ENCODE peak calls at places on chromosomes 13 and 19, in four cellular contexts. H is testis; Y is CD4-positive, CD25-positive, alpha-beta regulatory T cell; Q is adrenal gland. B is an unnamed sample. For H3K27me3, the result is how much of the 10 kb centered on the place peaks cover.

GRCh38 chr13:22018297-22019210 is 347.7 kb downstream of the FGF9 start:
- DNase-seq in Q (no peak), Y (no peak), H (no peak), B (no peak)

GRCh38 chr13:21541980-21542379 is 62.0 kb downstream of the MICU2 start:
- DNase-seq in Y (no peak), Q (no peak), H (no peak), B (no peak)

GRCh38 chr13:20667857-20668256 is 35.6 kb upstream of the IL17D start:
- DNase-seq in H (no peak), Y (no peak), Q (no peak), B (no peak)

GRCh38 chr13:35917942-35918645 is 213.1 kb downstream of the DCLK1 start:
- DNase-seq in Q (no peak), H (no peak), Y (no peak), B (no peak)

GRCh38 chr13:28048768-28049167 is 51.6 kb downstream of the FLT3 start:
- DNase-seq in H (no peak), Y (no peak), Q (no peak), B (no peak)

GRCh38 chr19:17510220-17510993 is 1.0 kb upstream of the PGLS start:
- DNase-seq in H (no peak), Y (no peak), Q (no peak), B (no peak)

GRCh38 chr19:53823380-53824120 is 564 bp downstream of the NLRP12 start:
- DNase-seq in Y (no peak), Q (no peak), H (no peak), B (no peak)

GRCh38 chr19:10305139-10305806 is 4.3 kb downstream of the ZGLP1 start:
- DNase-seq in H (no peak), Y (no peak), Q (no peak), B (no peak)

GRCh38 chr13:91313103-91313502 is 34.4 kb upstream of the MIR17HG start:
- DNase-seq in H (peak), Q (no peak), Y (no peak), B (peak)

GRCh38 chr19:6677924-6678689 is 8.1 kb upstream of the TNFSF14 start:
- DNase-seq in Y (peak), Q (no peak), H (peak), B (peak)

GRCh38 chr19:47896019-47896418 is 9.9 kb upstream of the SULT2A1 start:
- DNase-seq in Y (no peak), Q (no peak), H (no peak), B (no peak)
- H3K27me3 ChIP-seq in Y (under half), Q (under half), H (under half), B (under half)

DNA sequence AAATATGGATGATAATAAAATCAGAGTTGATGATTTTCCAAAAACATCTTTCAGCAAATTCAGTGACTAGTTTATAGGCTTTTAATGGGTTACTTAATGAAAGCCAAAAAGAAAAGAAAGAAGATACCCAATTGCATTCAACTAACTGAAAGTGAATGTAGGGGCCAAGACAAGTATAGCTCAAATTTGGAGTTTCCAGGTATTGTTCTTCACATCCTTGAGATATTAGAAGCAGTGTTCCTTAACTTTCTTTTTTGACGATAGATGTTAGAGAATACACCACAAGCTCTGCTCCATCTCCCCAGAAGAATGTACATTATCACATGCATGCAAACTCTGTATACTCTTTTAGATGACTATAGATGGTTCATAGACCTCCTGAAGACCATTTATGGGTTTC is 43.6 kb downstream of the PDS5B start:
- DNase-seq in Q (no peak), H (no peak), Y (no peak), B (no peak)
- H3K4me3 ChIP-seq in Q (no peak), H (no peak), Y (no peak), B (no peak)

GRCh38 chr19:40224342-40225148 is 1.9 kb downstream of the CCNP start:
- DNase-seq in Q (no peak), Y (no peak), H (no peak), B (no peak)
- H3K27me3 ChIP-seq in Q (under half), Y (under half), H (under half), B (under half)

DNA sequence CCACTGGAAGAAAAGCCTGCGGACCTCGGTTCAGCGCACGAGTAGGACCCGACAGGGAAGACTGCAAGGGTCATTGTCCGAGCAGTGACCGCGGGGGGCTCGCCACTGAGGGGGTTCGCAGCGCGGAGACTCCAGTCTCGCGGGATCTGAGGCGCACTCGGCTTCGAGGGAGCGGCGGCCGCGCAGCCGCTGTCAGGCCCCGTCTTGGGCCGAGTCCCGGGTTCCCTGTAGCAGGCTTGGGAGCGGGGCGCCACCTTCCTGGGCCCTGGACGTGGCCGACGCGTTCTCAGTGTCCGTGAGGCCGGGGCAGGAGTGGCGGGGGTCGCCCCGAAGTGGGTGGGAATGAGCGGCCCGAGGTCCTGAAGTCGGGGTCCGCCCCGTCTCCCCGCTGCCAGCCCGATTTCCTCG is 474 bp upstream of the FAM174C start:
- DNase-seq in H (no peak), Q (no peak), Y (no peak), B (no peak)
- H3K4me3 ChIP-seq in H (peak), Q (peak), Y (no peak), B (peak)

GRCh38 chr19:3362217-3362907 is 4.0 kb upstream of the NFIC start:
- DNase-seq in Y (no peak), H (no peak), Q (no peak), B (no peak)
- H3K27me3 ChIP-seq in Y (under half), H (under half), Q (under half), B (half or more)

GRCh38 chr13:80336335-80336734 is 4.6 kb downstream of the SPRY2 start:
- DNase-seq in H (no peak), Q (no peak), Y (no peak), B (no peak)
- H3K4me3 ChIP-seq in H (no peak), Q (no peak), Y (no peak), B (peak)

DNA sequence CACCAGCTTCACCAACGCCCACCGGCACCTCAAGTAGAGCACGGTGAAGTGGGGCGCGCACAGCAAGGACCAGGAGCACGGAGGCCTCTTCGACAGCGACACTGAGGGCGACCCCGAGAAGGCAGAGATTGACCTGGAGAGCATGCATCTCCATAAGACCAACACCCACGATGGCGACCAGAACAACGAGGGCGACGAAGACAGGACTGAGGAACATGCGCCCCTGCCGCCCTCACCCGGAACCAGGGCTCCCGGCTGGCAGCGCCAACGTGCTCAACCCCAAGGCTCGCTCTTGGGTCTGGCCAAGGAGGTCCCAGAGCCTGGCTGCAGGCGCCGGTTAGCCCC is 18.5 kb upstream of the RNF17 start:
- DNase-seq in Q (no peak), Y (no peak), H (no peak), B (no peak)
- H3K27me3 ChIP-seq in Q (under half), Y (under half), H (under half), B (half or more)

DNA sequence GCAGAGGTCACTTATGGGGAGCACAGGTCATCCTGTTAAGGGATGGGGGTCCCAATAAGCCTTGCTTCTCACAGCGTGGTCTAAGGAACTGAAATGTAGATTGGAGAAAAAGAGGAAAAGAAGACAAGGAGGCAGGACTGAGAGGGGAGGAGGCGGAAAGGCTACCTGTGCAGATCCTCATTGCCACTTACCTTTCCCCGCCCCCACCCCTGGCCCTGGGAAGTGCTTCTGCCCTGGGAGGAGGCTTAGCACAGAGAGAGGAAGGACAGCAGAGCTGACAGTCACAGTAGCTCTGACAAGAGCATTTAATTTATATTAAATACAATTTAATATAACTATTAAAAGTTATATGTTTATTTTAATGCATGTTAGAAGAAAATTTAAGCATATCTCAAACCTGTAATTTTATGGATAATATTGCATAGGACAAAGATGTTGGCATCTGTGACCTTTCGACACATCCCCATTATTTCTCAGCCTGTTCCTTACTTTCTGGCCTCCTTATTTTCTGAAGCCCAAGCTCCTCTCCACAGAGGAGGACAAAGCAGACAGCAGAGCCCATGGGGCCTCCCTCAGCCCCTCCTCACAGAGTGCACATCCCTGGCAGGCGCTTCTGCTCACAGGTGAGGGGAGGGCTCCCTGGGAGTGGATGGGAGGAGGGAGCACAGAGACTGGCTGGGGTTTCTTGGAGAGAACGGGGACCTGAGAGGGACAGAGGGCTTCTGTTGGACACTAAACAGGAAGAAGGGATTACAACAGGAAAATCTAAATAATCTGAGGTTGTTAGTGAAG is 23.4 kb downstream of the CEACAM21 start:
- DNase-seq in Y (no peak), Q (peak), H (no peak), B (no peak)
- H3K4me3 ChIP-seq in Y (no peak), Q (no peak), H (no peak), B (no peak)

DNA sequence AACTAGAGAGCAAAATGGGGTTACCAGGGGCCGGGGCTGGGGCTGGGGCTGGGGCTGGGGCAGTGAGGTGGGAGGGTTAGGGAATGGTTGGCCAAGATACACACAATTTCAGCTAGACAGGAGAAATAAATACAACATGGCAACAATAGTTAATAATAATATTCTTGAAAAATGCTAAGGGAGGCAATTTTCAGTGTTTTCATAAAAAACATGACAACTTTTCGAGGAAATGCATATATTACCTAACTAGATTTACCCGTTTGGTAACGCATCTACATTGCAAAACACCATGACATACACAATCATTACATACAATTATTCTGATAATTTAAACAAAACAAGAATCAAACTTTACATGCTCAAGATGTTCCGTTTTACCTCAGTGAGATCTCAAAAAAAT is 12.2 kb downstream of the RFPL4AL1 start:
- DNase-seq in Q (no peak), Y (no peak), H (no peak), B (no peak)
- H3K27me3 ChIP-seq in Q (under half), Y (under half), H (under half), B (under half)

GRCh38 chr19:13959962-13960862 is 7.9 kb downstream of the DCAF15 start:
- DNase-seq in H (no peak), Y (no peak), Q (no peak), B (peak)

GRCh38 chr19:13962738-13963602 is 10.7 kb downstream of the DCAF15 start:
- DNase-seq in H (peak), Y (no peak), Q (no peak), B (peak)

GRCh38 chr19:13960863-13961784 is 8.8 kb downstream of the DCAF15 start:
- DNase-seq in Y (no peak), Q (no peak), H (no peak), B (peak)

GRCh38 chr19:13963603-13964105 is 11.3 kb downstream of the DCAF15 start:
- DNase-seq in Y (no peak), H (peak), Q (no peak), B (peak)

GRCh38 chr19:13961826-13962737 is 9.8 kb downstream of the DCAF15 start:
- DNase-seq in Q (no peak), Y (no peak), H (peak), B (peak)
- H3K4me3 ChIP-seq in Q (no peak), Y (no peak), H (peak), B (no peak)